ENCODE peak calls at places on chromosomes 4 and X, in seven cellular contexts. V, P, T, D, F, B and H are unnamed samples.

GRCh38 chrX:49053223-49054072 is 5.4 kb upstream of the CCDC120 start:
- DNase-seq in V (peak; percentile 71), P (no peak), T (no peak), D (peak; percentile 58), F (no peak), B (no peak), H (peak; percentile 85)

GRCh38 chr4:4860803-4861591 is 1.5 kb downstream of the MSX1 start:
- DNase-seq in V (no peak), P (no peak), T (no peak), D (peak; percentile 37), F (no peak), B (no peak), H (no peak)

GRCh38 chr4:8370835-8371234 is 69.7 kb downstream of the ACOX3 start:
- DNase-seq in V (no peak), P (no peak), T (no peak), D (peak; percentile 55), F (no peak), B (no peak), H (no peak)

GRCh38 chrX:152600853-152601635 is 36.7 kb upstream of the GABRQ start:
- DNase-seq in V (no peak), P (no peak), T (no peak), D (no peak), F (no peak), B (no peak), H (no peak)

GRCh38 chr4:168183717-168184571 is 91.6 kb downstream of the ANXA10 start:
- DNase-seq in V (no peak), P (no peak), T (peak; percentile 50), D (no peak), F (no peak), B (peak; percentile 28), H (no peak)

GRCh38 chrX:9515464-9515863 is 50.6 kb downstream of the TBL1X start:
- DNase-seq in V (no peak), P (no peak), T (no peak), D (no peak), F (no peak), B (no peak), H (no peak)

GRCh38 chrX:133434197-133434820 is 19.0 kb upstream of the GPC4 start:
- DNase-seq in V (no peak), P (no peak), T (no peak), D (no peak), F (no peak), B (no peak), H (no peak)

GRCh38 chr4:140358281-140358680 is 15.2 kb upstream of the SCOC start:
- DNase-seq in V (no peak), P (no peak), T (no peak), D (no peak), F (no peak), B (no peak), H (no peak)

GRCh38 chrX:74230094-74230493 is 73.9 kb upstream of the ZCCHC13 start:
- DNase-seq in V (no peak), P (no peak), T (no peak), D (no peak), F (no peak), B (no peak), H (no peak)

GRCh38 chr4:80253510-80253909 is 13.0 kb upstream of the FGF5 start:
- DNase-seq in V (no peak), P (no peak), T (no peak), D (no peak), F (no peak), B (no peak), H (no peak)

GRCh38 chr4:17347445-17347844 is 164.4 kb downstream of the QDPR start:
- DNase-seq in V (no peak), P (no peak), T (peak; percentile 70), D (peak; percentile 42), F (no peak), B (peak; percentile 4), H (peak; percentile 34)

GRCh38 chr4:152588869-152589268 is 53.0 kb upstream of the FBXW7 start:
- DNase-seq in V (no peak), P (no peak), T (no peak), D (no peak), F (no peak), B (no peak), H (no peak)

GRCh38 chr4:27218013-27218412 is 357.4 kb downstream of the STIM2 start:
- DNase-seq in V (no peak), P (no peak), T (no peak), D (no peak), F (no peak), B (peak; percentile 26), H (no peak)

GRCh38 chr4:56049428-56050212 is 100.9 kb downstream of the CEP135 start:
- DNase-seq in V (no peak), P (no peak), T (peak; percentile 42), D (no peak), F (no peak), B (peak; percentile 12), H (peak; percentile 50)

GRCh38 chr4:179051211-179051610 is 1609.0 kb upstream of the AGA start:
- DNase-seq in V (no peak), P (no peak), T (no peak), D (no peak), F (no peak), B (no peak), H (no peak)

GRCh38 chr4:56104188-56104587 is 155.4 kb downstream of the CEP135 start:
- DNase-seq in V (no peak), P (no peak), T (no peak), D (no peak), F (no peak), B (no peak), H (no peak)

GRCh38 chr4:16206301-16206700 is 20.0 kb downstream of the TAPT1 start:
- DNase-seq in V (no peak), P (no peak), T (no peak), D (no peak), F (no peak), B (no peak), H (no peak)

GRCh38 chrX:69031971-69032391 is 133.3 kb downstream of the PJA1 start:
- DNase-seq in V (no peak), P (no peak), T (no peak), D (no peak), F (no peak), B (peak; percentile 19), H (no peak)

GRCh38 chr4:770022-770421 is 55.9 kb downstream of the CPLX1 start:
- DNase-seq in V (no peak), P (no peak), T (no peak), D (no peak), F (no peak), B (no peak), H (peak; percentile 8)

GRCh38 chr4:88078592-88078991 is 71.2 kb downstream of the PKD2 start:
- DNase-seq in V (no peak), P (no peak), T (no peak), D (no peak), F (no peak), B (no peak), H (no peak)

GRCh38 chr4:121147923-121148443 is 16.1 kb downstream of the TNIP3 start:
- DNase-seq in V (no peak), P (no peak), T (no peak), D (no peak), F (no peak), B (no peak), H (no peak)

GRCh38 chrX:151402719-151403390 is 5.8 kb downstream of the VMA21 start:
- DNase-seq in V (no peak), P (no peak), T (no peak), D (no peak), F (no peak), B (no peak), H (no peak)

GRCh38 chrX:69136546-69137331 is 28.5 kb downstream of the PJA1 start:
- DNase-seq in V (peak; percentile 55), P (no peak), T (no peak), D (peak; percentile 49), F (no peak), B (no peak), H (no peak)

GRCh38 chrX:130082244-130083106 is 27.8 kb downstream of the ELF4 start:
- DNase-seq in V (no peak), P (no peak), T (no peak), D (peak; percentile 33), F (no peak), B (no peak), H (no peak)
- TF ChIP-seq CTCF in V (no peak), P (no peak), T (no peak), D (peak; percentile 20), F (no peak), B (no peak), H (no peak)

GRCh38 chrX:1452497-1453389 is at the start of gene ASMTL:
- DNase-seq in V (peak; percentile 100), P (peak; percentile 63), T (peak; percentile 98), D (peak; percentile 100), F (no peak), B (peak; percentile 95), H (peak; percentile 99)
- TF ChIP-seq CTCF in V (no peak), P (no peak), T (no peak), D (no peak), F (no peak), B (no peak), H (no peak)

DNA sequence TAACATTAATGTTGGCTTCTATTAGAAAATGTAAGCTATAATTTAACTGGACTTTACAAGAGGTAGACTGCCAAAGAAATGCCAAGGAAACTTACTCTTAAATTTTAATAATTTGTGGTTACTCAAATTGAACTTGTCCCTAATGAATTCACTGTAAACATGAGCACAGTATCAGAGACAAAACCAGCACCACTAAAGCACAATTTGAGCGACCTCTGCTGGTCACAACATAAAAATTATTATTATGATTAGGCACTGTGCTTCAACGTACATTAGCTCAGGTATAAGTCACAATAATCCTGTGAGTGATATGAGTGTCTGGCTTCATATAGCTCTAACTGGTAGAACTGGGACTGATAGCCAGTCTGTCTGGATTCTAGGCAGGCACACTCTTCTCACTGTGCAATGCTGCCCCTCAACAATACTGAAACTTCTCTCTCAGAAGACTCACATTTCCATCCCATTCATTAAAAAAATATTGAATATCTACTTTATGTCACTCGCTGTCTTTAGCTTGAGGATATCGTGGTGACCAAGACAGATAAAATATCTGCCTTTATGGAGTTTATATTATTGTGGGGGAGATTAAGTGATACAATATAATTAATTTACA is 8.0 kb downstream of the NUDT6 start:
- DNase-seq in V (no peak), P (no peak), T (peak; percentile 43), D (no peak), F (no peak), B (no peak), H (no peak)
- TF ChIP-seq CTCF in V (no peak), P (peak; percentile 49), T (peak; percentile 46), D (peak; percentile 48), F (no peak), B (peak; percentile 49), H (peak; percentile 17)

GRCh38 chr4:108738307-108738706 is 24.5 kb downstream of the ETNPPL start:
- DNase-seq in V (no peak), P (no peak), T (peak; percentile 27), D (no peak), F (no peak), B (peak; percentile 27), H (no peak)

GRCh38 chr4:108744307-108744706 is 18.5 kb downstream of the ETNPPL start:
- DNase-seq in V (no peak), P (no peak), T (no peak), D (no peak), F (no peak), B (no peak), H (no peak)

GRCh38 chr4:108742451-108742850 is 20.4 kb downstream of the ETNPPL start:
- DNase-seq in V (no peak), P (no peak), T (no peak), D (no peak), F (no peak), B (no peak), H (no peak)

DNA sequence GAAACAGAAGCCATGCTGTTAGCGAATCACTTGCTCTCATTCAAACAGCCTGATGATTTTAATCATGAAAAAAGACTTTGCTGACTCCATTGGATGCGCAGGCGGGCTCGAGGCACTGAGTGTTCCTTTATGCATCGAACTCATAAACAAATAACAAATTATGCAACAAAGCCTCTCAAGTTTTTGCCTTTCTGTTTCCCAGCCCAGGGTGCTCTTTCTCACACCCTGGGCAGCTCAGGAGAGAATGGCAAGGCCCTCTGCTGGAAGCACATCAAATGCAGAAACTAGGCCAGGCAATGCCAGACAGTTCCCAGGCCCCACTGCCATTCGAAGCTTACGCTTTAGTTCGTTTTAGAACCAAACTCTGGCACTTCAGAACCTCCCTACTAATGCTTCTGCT is 19.8 kb downstream of the ETNPPL start:
- DNase-seq in V (no peak), P (no peak), T (no peak), D (no peak), F (no peak), B (no peak), H (peak; percentile 21)
- TF ChIP-seq CTCF in V (no peak), P (no peak), T (no peak), D (no peak), F (no peak), B (no peak), H (peak; percentile 50)